ENCODE peak calls at places on chromosomes 11 and 22, in six cellular contexts. W is spleen, N is Panc1, D is K562, U is GM23338, I is sigmoid colon. J is an unnamed sample.
A peak's percentile ranks its signal among the peaks of the same experiment; 100 is the strongest.

GRCh38 chr22:48505891-48506290 is 1321.8 kb downstream of the BRD1 start:
- DNase-seq in W (no peak), N (no peak), D (no peak), U (no peak), I (no peak), J (no peak)

GRCh38 chr11:65498727-65498976 is 193 bp upstream of the MALAT1 start:
- DNase-seq in W (no peak), N (no peak), D (no peak), U (no peak), I (no peak), J (no peak)

GRCh38 chr11:126809514-126810289 is 190.9 kb downstream of the KIRREL3 start:
- DNase-seq in W (no peak), N (no peak), D (no peak), U (no peak), I (no peak), J (no peak)

GRCh38 chr11:45982656-45983470 is 60.4 kb downstream of the LARGE2 start:
- DNase-seq in W (no peak), N (no peak), D (peak; percentile 93), U (peak; percentile 90), I (no peak), J (no peak)

GRCh38 chr11:848380-848931 is 5.8 kb downstream of the TSPAN4 start:
- DNase-seq in W (peak; percentile 90), N (no peak), D (peak; percentile 50), U (peak; percentile 70), I (no peak), J (no peak)

GRCh38 chr11:123469089-123469488 is 39.0 kb downstream of the GRAMD1B start:
- DNase-seq in W (no peak), N (no peak), D (no peak), U (no peak), I (no peak), J (no peak)

GRCh38 chr22:22076361-22076760 is 93.8 kb upstream of the TOP3B start:
- DNase-seq in W (no peak), N (no peak), D (no peak), U (no peak), I (no peak), J (no peak)

GRCh38 chr11:124762077-124762623 is at the start of gene ESAM:
- DNase-seq in W (peak; percentile 92), N (no peak), D (peak; percentile 75), U (peak; percentile 66), I (no peak), J (peak; percentile 86)

GRCh38 chr11:70251583-70252285 is 18.8 kb upstream of the PPFIA1 start:
- DNase-seq in W (no peak), N (no peak), D (no peak), U (peak; percentile 33), I (no peak), J (no peak)

GRCh38 chr11:46210133-46210636 is 67.3 kb upstream of the CREB3L1 start:
- DNase-seq in W (no peak), N (peak; percentile 20), D (peak; percentile 52), U (no peak), I (no peak), J (no peak)

GRCh38 chr22:50014053-50014501 is 1.5 kb upstream of the IL17REL start:
- DNase-seq in W (no peak), N (no peak), D (no peak), U (no peak), I (peak; percentile 61), J (no peak)

GRCh38 chr11:106482920-106483761 is 405.7 kb downstream of the AASDHPPT start:
- DNase-seq in W (no peak), N (peak; percentile 54), D (no peak), U (no peak), I (no peak), J (no peak)

GRCh38 chr11:37505406-37505805 is 907.4 kb upstream of the RAG2 start:
- DNase-seq in W (no peak), N (no peak), D (no peak), U (peak; percentile 1), I (no peak), J (no peak)

GRCh38 chr11:9002920-9003572 is 755 bp downstream of the NRIP3 start:
- DNase-seq in W (no peak), N (no peak), D (peak; percentile 32), U (peak; percentile 27), I (no peak), J (no peak)

GRCh38 chr11:103648670-103649400 is 387.6 kb upstream of the DDI1 start:
- DNase-seq in W (no peak), N (no peak), D (no peak), U (no peak), I (no peak), J (no peak)

GRCh38 chr11:109733245-109733644 is 311.3 kb downstream of the C11orf87 start:
- DNase-seq in W (no peak), N (no peak), D (no peak), U (no peak), I (no peak), J (no peak)

GRCh38 chr11:68383976-68384501 is 71.6 kb downstream of the LRP5 start:
- DNase-seq in W (peak; percentile 61), N (peak; percentile 32), D (peak; percentile 67), U (peak; percentile 86), I (peak; percentile 83), J (no peak)

GRCh38 chr11:16015736-16016135 is 340.6 kb downstream of the SOX6 start:
- DNase-seq in W (no peak), N (no peak), D (no peak), U (no peak), I (no peak), J (no peak)

GRCh38 chr11:16013242-16013641 is 343.1 kb downstream of the SOX6 start:
- DNase-seq in W (no peak), N (no peak), D (peak; percentile 28), U (no peak), I (no peak), J (no peak)

GRCh38 chr11:16011396-16011795 is 344.9 kb downstream of the SOX6 start:
- DNase-seq in W (no peak), N (no peak), D (no peak), U (no peak), I (no peak), J (no peak)

GRCh38 chr11:16012125-16012751 is 344.1 kb downstream of the SOX6 start:
- DNase-seq in W (no peak), N (no peak), D (peak; percentile 70), U (no peak), I (no peak), J (no peak)

DNA sequence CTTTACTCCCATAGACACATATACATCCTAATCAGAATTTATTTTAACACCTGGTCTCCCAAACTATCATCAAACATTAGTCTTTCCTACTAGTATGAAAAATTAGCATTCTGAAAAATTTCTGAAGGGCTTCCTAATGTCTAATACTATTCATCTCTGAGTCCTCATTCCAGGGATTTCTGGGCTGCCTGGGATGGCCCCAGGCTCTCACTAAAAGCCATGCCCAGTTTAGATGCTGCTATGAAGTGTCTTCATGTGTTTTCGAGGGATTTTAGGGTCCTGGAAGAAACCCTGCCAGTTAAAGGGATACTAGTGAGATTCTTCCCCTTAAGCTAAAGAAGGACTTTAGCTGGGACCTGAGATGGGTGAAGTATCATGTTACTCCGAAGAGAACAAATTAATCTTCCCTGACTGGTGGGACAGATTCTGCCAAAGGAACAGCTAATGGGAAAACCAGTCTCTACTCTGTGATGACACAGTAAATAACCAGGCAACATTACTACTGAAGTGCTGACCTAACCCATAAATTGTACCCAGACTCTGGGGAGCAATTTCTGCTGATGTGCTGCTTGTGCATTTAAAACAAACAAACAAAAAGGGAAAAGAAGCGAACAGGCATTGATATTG is 342.6 kb downstream of the SOX6 start:
- DNase-seq in W (no peak), N (no peak), D (no peak), U (no peak), I (no peak), J (no peak)
- H3K27ac ChIP-seq in W (no peak overlapping the region), N (no peak overlapping the region), D (no peak overlapping the region), U (no peak overlapping the region), I (no peak overlapping the region), J (no peak overlapping the region)

GRCh38 chr11:67271548-67272284 is 5.4 kb downstream of the GRK2 start:
- DNase-seq in W (peak; percentile 88), N (no peak), D (no peak), U (no peak), I (peak; percentile 62), J (no peak)
- TF ChIP-seq POLR2AphosphoS5 in W (peak; percentile 81), N (no peak), D (no peak), U (no peak), I (no peak), J (no peak)

GRCh38 chr11:33634291-33634834 is 66.3 kb downstream of the C11orf91 start:
- DNase-seq in W (no peak), N (peak; percentile 7), D (no peak), U (no peak), I (no peak), J (no peak)

GRCh38 chr11:33631749-33632091 is 68.9 kb downstream of the C11orf91 start:
- DNase-seq in W (no peak), N (no peak), D (no peak), U (no peak), I (no peak), J (no peak)

GRCh38 chr11:33635161-33635560 is 65.5 kb downstream of the C11orf91 start:
- DNase-seq in W (no peak), N (no peak), D (no peak), U (no peak), I (peak; percentile 75), J (no peak)

GRCh38 chr11:33633251-33634003 is 67.2 kb downstream of the C11orf91 start:
- DNase-seq in W (no peak), N (peak; percentile 76), D (no peak), U (peak; percentile 30), I (no peak), J (no peak)

DNA sequence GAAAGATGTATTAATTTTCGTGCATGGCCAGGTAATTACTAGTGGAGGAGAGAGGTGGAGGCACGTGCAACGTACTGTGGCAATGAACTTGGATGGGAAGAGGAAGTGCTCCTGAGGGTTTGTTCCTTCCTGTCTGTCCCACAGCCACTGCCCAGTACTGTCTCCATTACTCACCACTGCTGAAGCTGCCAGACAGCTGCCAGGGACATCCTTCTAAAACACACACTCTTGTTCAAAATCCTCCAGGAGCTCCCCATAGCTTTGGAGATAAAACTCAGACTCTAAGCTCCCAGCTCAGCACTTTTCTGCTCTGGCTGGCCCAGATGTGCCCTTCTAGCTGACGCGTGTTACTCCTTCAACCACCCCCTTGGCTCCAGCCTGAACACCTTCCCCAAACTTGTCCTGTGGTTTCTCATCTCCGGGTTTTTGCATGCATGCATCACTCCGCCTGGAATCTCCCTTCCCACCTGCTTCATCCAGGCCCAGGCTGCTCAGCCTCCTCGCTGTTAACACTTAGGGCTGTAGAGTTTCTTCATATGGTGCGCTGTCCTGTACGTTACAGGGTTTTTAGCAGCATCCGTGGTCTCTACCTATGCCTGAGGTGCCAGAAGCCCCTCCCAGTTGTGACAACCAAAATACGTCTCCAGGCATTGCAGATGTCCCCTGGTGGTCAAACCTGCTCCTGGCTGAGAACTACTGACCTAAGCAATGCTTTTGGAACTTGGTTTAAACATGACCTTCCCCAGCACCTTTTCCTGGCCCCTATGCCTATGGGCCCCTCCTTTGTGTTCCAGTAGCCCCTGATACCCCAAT is 69.5 kb downstream of the C11orf91 start:
- DNase-seq in W (no peak), N (no peak), D (no peak), U (no peak), I (no peak), J (no peak)
- H3K4me1 ChIP-seq in W (no peaks in the 10 kb centered on the region), N (peaks cover 3% of the 10 kb centered on the region), D (no peaks in the 10 kb centered on the region), U (peaks cover 6% of the 10 kb centered on the region), I (no peaks in the 10 kb centered on the region), J (no peaks in the 10 kb centered on the region)

DNA sequence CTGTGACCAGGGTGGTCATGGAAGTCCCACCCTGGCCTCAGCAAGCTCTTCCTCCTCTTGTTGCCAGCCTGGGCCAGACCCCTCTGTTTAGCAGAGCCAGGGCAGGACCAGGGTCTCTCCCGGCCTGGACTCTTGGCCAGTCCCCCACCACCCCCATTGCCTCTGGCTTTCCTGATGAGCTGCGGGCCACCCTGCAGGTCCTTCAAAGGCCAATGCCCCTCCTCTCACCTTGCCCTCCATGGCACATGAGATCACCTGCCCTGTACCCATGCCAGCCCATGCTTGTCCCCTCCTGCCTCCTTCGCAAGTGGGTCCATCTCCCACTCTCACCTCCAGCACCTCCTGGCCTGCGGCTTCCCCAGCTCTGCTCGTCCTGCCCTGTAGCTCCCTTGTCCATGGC is 10.4 kb downstream of the FADS2 start:
- DNase-seq in W (peak; percentile 64), N (no peak), D (no peak), U (no peak), I (no peak), J (no peak)
- H3K27ac ChIP-seq in W (no peak overlapping the region), N (no peak overlapping the region), D (peak overlapping the region; percentile 19), U (no peak overlapping the region), I (no peak overlapping the region), J (no peak overlapping the region)

J was measured in esophagus muscularis mucosa.